ENCODE peak calls at places on chromosome 13, in eight cellular contexts. M, P, X, W, N, T, D and Q are unnamed samples.

GRCh38 chr13:110882228-110882627 is 32.6 kb downstream of the ANKRD10 start:
- DNase-seq in P (no peak), M (no peak), T (no peak), D (no peak), N (no peak), W (no peak), X (no peak), Q (no peak)

GRCh38 chr13:78562237-78562889 is 41.0 kb downstream of the POU4F1 start:
- DNase-seq in D (no peak), W (no peak), P (no peak), N (no peak), T (no peak), X (no peak), M (no peak), Q (no peak)

GRCh38 chr13:54241719-54242118 is 1213.1 kb downstream of the OLFM4 start:
- DNase-seq in X (no peak), D (no peak), N (no peak), T (no peak), W (no peak), M (no peak), P (no peak), Q (no peak)

GRCh38 chr13:20000062-20000552 is 41.6 kb downstream of the ZMYM2 start:
- DNase-seq in W (no peak), D (no peak), T (no peak), P (no peak), M (no peak), N (no peak), X (no peak), Q (no peak)

GRCh38 chr13:79802389-79803140 is 321.6 kb downstream of the NDFIP2 start:
- DNase-seq in D (no peak), T (no peak), M (no peak), P (no peak), X (no peak), N (no peak), W (no peak), Q (no peak)

GRCh38 chr13:29684441-29684840 is 89.0 kb upstream of the SLC7A1 start:
- DNase-seq in X (no peak), N (no peak), T (no peak), P (no peak), M (no peak), W (no peak), D (no peak), Q (no peak)

GRCh38 chr13:44576396-44577235 is 486 bp upstream of the TSC22D1 start:
- DNase-seq in D (no peak), X (no peak), M (peak), W (peak), T (no peak), P (peak), N (peak), Q (peak)

GRCh38 chr13:41909524-41909923 is 51.4 kb downstream of the VWA8 start:
- DNase-seq in T (no peak), W (no peak), P (no peak), M (no peak), D (no peak), X (no peak), N (no peak), Q (no peak)

GRCh38 chr13:44565881-44566280 is 10.2 kb downstream of the TSC22D1 start:
- DNase-seq in T (no peak), W (no peak), M (no peak), P (no peak), X (no peak), D (no peak), N (no peak), Q (no peak)

GRCh38 chr13:25103711-25104110 is 7.8 kb downstream of the PABPC3 start:
- DNase-seq in P (no peak), D (no peak), X (no peak), N (no peak), M (no peak), T (no peak), W (no peak), Q (no peak)

GRCh38 chr13:85651440-85651839 is 147.8 kb downstream of the SLITRK6 start:
- DNase-seq in T (peak), P (no peak), W (no peak), M (no peak), X (no peak), D (no peak), N (no peak), Q (no peak)

GRCh38 chr13:99355267-99356215 is 48.3 kb upstream of the GPR183 start:
- DNase-seq in N (no peak), D (no peak), X (no peak), P (no peak), T (no peak), W (no peak), M (peak), Q (no peak)
- H3K27ac ChIP-seq in N (no peak), D (no peak), X (peak), P (no peak), T (no peak), W (no peak), M (peak), Q (peak)

GRCh38 chr13:52850396-52851152 is 2.1 kb upstream of the PCDH8 start:
- DNase-seq in T (peak), W (peak), D (peak), M (peak), X (peak), N (no peak), P (peak), Q (no peak)
- TF ChIP-seq CTCF in T (peak), W (no peak), D (peak), M (no peak), X (no peak), N (peak), P (peak), Q (no peak)

DNA sequence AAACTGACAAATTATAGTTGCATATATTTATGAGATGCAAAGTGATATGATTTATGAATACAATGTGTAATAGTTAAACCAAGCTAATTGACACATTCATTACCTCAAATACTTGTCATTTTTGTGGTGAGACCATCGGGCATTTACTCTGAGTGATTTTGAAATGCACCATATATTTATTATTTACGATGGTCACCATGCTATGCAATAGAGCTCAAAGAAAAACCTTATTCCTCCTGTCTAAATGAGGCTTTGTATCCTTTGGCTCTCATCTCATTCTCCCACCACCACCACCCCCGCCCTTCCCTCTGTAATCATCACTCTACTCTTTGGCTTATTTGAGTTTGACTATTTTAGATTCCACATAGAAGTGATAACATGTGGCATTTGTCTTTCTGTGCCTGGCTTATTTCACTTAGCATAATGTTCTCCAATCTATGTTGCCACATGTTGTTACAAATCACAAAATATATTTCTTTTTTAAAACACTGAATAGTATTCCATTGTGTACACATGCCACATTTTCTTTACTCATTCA is 124.9 kb downstream of the CYSLTR2 start:
- DNase-seq in P (no peak), N (no peak), T (no peak), M (no peak), D (no peak), X (no peak), W (no peak), Q (no peak)
- H3K27ac ChIP-seq in P (no peak), N (no peak), T (no peak), M (no peak), D (no peak), X (no peak), W (no peak), Q (no peak)

GRCh38 chr13:109741966-109742365 is 44.4 kb downstream of the IRS2 start:
- DNase-seq in P (no peak), X (no peak), M (no peak), T (no peak), D (no peak), N (no peak), W (no peak), Q (no peak)

GRCh38 chr13:109745060-109745459 is 41.3 kb downstream of the IRS2 start:
- DNase-seq in W (no peak), P (no peak), X (no peak), D (no peak), M (no peak), T (no peak), N (no peak), Q (no peak)

GRCh38 chr13:109744512-109745051 is 41.8 kb downstream of the IRS2 start:
- DNase-seq in X (no peak), N (no peak), D (no peak), P (peak), T (peak), M (peak), W (peak), Q (no peak)

GRCh38 chr13:109745702-109746101 is 40.7 kb downstream of the IRS2 start:
- DNase-seq in N (no peak), W (no peak), D (no peak), T (no peak), X (no peak), P (no peak), M (no peak), Q (no peak)

GRCh38 chr13:109743706-109744453 is 42.5 kb downstream of the IRS2 start:
- DNase-seq in N (peak), T (peak), X (no peak), P (peak), D (peak), W (no peak), M (no peak), Q (no peak)
- TF ChIP-seq CTCF in N (no peak), T (no peak), X (no peak), P (no peak), D (no peak), W (no peak), M (no peak), Q (no peak)

GRCh38 chr13:61852116-61852515 is 436.5 kb upstream of the PCDH20 start:
- DNase-seq in P (no peak), D (no peak), M (no peak), W (no peak), N (no peak), X (no peak), T (no peak), Q (no peak)
- H3K27ac ChIP-seq in P (no peak), D (no peak), M (no peak), W (no peak), N (no peak), X (no peak), T (no peak), Q (no peak)

DNA sequence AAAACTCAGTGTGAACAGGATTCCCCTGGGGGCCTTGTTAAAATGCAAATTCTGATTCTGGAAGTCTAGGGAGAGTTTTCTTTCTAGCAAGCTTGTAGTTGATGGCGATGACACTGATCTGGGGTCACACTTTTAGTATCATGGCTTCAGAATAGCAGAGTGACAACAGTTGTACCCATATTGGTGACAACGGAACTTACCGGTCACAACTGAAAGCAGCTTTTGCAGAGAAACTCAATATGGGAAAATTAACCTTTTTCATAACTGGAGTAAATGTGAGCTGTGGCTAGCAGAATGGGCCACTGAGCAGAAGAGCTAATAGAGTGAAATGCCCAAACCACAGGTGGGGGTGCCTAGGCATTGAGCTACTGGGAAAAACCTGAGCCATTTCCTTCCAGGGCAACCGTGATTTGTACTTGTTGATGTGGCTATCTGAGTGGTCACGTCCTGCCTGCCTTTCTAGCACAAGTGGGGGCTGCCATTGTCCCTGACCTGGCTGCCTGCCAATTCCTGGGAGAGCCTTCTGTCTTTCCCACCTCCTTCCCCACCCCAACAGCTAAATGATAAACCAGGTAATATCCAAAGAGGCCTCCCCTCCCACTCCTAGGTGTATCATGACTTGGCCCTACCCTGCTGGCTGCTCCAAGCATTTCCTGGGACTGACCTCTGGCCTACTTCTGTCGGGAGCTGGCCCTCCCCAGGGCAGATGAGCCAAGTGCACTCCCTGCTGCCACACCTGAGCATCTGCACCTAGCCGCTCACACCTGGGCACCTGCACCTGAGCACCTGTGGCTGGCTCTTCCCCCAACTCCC is 1.7 kb upstream of the SLC10A2 start:
- DNase-seq in N (no peak), M (peak), P (no peak), D (peak), W (no peak), X (no peak), T (peak), Q (no peak)
- TF ChIP-seq CTCF in N (no peak), M (no peak), P (no peak), D (peak), W (no peak), X (no peak), T (no peak), Q (no peak)